ENCODE peak calls at places on chromosomes 16 and 17, in six cellular contexts. Z is MCF 10A, L is GM12864, U is caudate nucleus, K is cardiac muscle cell, Y is A673. Q is an unnamed sample.
A peak's percentile ranks its signal among the peaks of the same experiment; 100 is the strongest.

GRCh38 chr16:89383095-89384003 is 107.0 kb downstream of the ANKRD11 start:
- DNase-seq in Y (no peak), U (no peak), K (peak; percentile 81), L (no peak), Z (peak; percentile 62), Q (peak; percentile 79)

GRCh38 chr16:29858149-29858899 is 4.7 kb downstream of the CDIPT start:
- DNase-seq in Y (no peak), L (no peak), Z (no peak), K (no peak), U (no peak), Q (no peak)

GRCh38 chr16:78284957-78285434 is 185.5 kb downstream of the WWOX start:
- DNase-seq in Y (no peak), L (no peak), U (no peak), K (no peak), Z (no peak), Q (peak; percentile 48)

GRCh38 chr17:58315281-58315711 is 13.3 kb downstream of the TSPOAP1 start:
- DNase-seq in Z (no peak), U (no peak), L (no peak), Y (no peak), K (no peak), Q (no peak)

GRCh38 chr17:63838586-63839184 is 3.8 kb downstream of the SMARCD2 start:
- DNase-seq in U (peak; percentile 83), K (no peak), Y (peak; percentile 88), Z (peak; percentile 89), L (no peak), Q (peak; percentile 64)

GRCh38 chr16:48231675-48232214 is 12.4 kb upstream of the LONP2 start:
- DNase-seq in K (peak; percentile 57), L (no peak), Z (peak; percentile 45), Y (peak; percentile 59), U (no peak), Q (peak; percentile 46)

GRCh38 chr17:28807925-28808641 is 34.5 kb downstream of the FAM222B start:
- DNase-seq in Y (peak; percentile 31), L (peak; percentile 5), U (no peak), K (no peak), Z (peak; percentile 94), Q (peak; percentile 38)

GRCh38 chr17:77581480-77581879 is 377.0 kb upstream of the TNRC6C start:
- DNase-seq in L (no peak), Z (peak; percentile 73), K (no peak), Y (peak; percentile 23), U (no peak), Q (no peak)

GRCh38 chr17:18038149-18038850 is 668 bp downstream of the ATPAF2 start:
- DNase-seq in Y (no peak), K (no peak), L (no peak), Z (peak; percentile 10), U (peak; percentile 57), Q (no peak)

GRCh38 chr17:83177611-83178532 is 98.5 kb downstream of the METRNL start:
- DNase-seq in Y (no peak), L (no peak), K (no peak), U (no peak), Z (no peak), Q (no peak)

GRCh38 chr16:16144416-16144815 is 78.9 kb downstream of the ABCC6 start:
- DNase-seq in L (no peak), U (no peak), Y (no peak), K (no peak), Z (peak; percentile 66), Q (no peak)

GRCh38 chr16:49876716-49877129 is 20.8 kb upstream of the ZNF423 start:
- DNase-seq in U (no peak), Z (no peak), K (peak; percentile 76), Y (peak; percentile 78), L (no peak), Q (peak; percentile 86)

GRCh38 chr17:32813021-32813420 is 63.9 kb downstream of the MYO1D start:
- DNase-seq in K (no peak), Y (no peak), U (no peak), Z (peak; percentile 38), L (no peak), Q (no peak)

GRCh38 chr16:30761928-30762902 is at the start of the genes CFAP119 and RNF40:
- DNase-seq in L (peak; percentile 92), Z (peak; percentile 98), K (peak; percentile 97), Y (peak; percentile 98), U (peak; percentile 97), Q (peak; percentile 97)

GRCh38 chr16:6682142-6682811 is 650.4 kb upstream of the RBFOX1 start:
- DNase-seq in L (no peak), Y (peak; percentile 64), Z (no peak), K (peak; percentile 74), U (no peak), Q (peak; percentile 65)

GRCh38 chr16:67713647-67714273 is 5.4 kb downstream of the GFOD2 start:
- DNase-seq in K (no peak), U (no peak), Y (no peak), Z (no peak), L (no peak), Q (no peak)

GRCh38 chr16:7090628-7091115 is 242.0 kb upstream of the RBFOX1 start:
- DNase-seq in Z (no peak), K (no peak), L (no peak), Y (no peak), U (no peak), Q (no peak)

GRCh38 chr16:29862383-29862883 is 593 bp downstream of the CDIPT start:
- DNase-seq in L (no peak), Z (peak; percentile 33), K (peak; percentile 43), Y (no peak), U (no peak), Q (peak; percentile 52)

GRCh38 chr17:51640108-51640622 is 379.8 kb downstream of the UTP18 start:
- DNase-seq in Y (peak; percentile 33), K (no peak), Z (peak; percentile 69), L (no peak), U (no peak), Q (no peak)

GRCh38 chr17:78484300-78485159 is 92.7 kb downstream of the DNAH17 start:
- DNase-seq in Y (peak; percentile 72), Z (no peak), K (peak; percentile 32), L (no peak), U (no peak), Q (peak; percentile 61)

GRCh38 chr16:9286930-9287329 is 195.5 kb downstream of the HAPSTR1 start:
- DNase-seq in L (no peak), Z (no peak), K (no peak), Y (no peak), U (no peak), Q (peak; percentile 32)

GRCh38 chr17:45197555-45198334 is 23.9 kb upstream of the FMNL1 start:
- DNase-seq in L (no peak), K (peak; percentile 94), Y (peak; percentile 68), U (peak; percentile 70), Z (peak; percentile 91), Q (peak; percentile 94)

GRCh38 chr17:75574404-75575093 is 13.1 kb upstream of the MYO15B start:
- DNase-seq in L (no peak), U (no peak), Y (no peak), K (no peak), Z (no peak), Q (peak; percentile 7)

GRCh38 chr17:51764387-51764971 is 394.0 kb downstream of the CA10 start:
- DNase-seq in Y (peak; percentile 70), Z (peak; percentile 75), U (peak; percentile 9), K (peak; percentile 78), L (peak; percentile 24), Q (peak; percentile 82)

GRCh38 chr17:79749958-79750357 is 19.2 kb downstream of the ENPP7 start:
- DNase-seq in U (no peak), Y (no peak), Z (no peak), K (no peak), L (no peak), Q (no peak)

GRCh38 chr17:40490289-40490853 is 11.1 kb downstream of the TNS4 start:
- DNase-seq in L (no peak), Z (peak; percentile 93), Y (no peak), U (peak; percentile 40), K (peak; percentile 55), Q (peak; percentile 70)

GRCh38 chr16:14056970-14057369 is 14.1 kb upstream of the MRTFB start:
- DNase-seq in U (no peak), K (no peak), Y (peak; percentile 10), L (no peak), Z (no peak), Q (no peak)

GRCh38 chr17:37884516-37884915 is 39.7 kb upstream of the TBC1D3K start:
- DNase-seq in Y (no peak), U (no peak), L (peak; percentile 38), Z (no peak), K (no peak), Q (no peak)

GRCh38 chr17:79114455-79115301 is 40.1 kb downstream of the ENGASE start:
- DNase-seq in Y (peak; percentile 25), Z (peak; percentile 44), K (peak; percentile 47), U (no peak), L (no peak), Q (peak; percentile 70)

GRCh38 chr17:69246726-69247375 is 18.2 kb upstream of the ABCA10 start:
- DNase-seq in K (peak; percentile 65), Z (peak; percentile 62), U (no peak), L (peak; percentile 10), Y (peak; percentile 77), Q (peak; percentile 61)

GRCh38 chr16:50193594-50193993 is 40.5 kb downstream of the TENT4B start:
- DNase-seq in Z (peak; percentile 58), K (no peak), L (no peak), Y (no peak), U (no peak), Q (no peak)